ENCODE peak calls at places on chromosomes 3 and 15, in four cellular contexts. T is mesothelial cell of epicardium, U is neural crest cell, S is ascending aorta. O is an unnamed sample.

GRCh38 chr3:50268703-50269451 is at the start of gene SEMA3B:
- DNase-seq in S (peak; percentile 56), U (no peak), T (no peak), O (peak; percentile 64)

GRCh38 chr3:27312044-27312668 is 57.0 kb downstream of the NEK10 start:
- DNase-seq in U (no peak), S (no peak), T (no peak), O (peak; percentile 81)

GRCh38 chr15:36407647-36408046 is 171.8 kb upstream of the CDIN1 start:
- DNase-seq in S (no peak), T (no peak), U (no peak), O (peak; percentile 81)

GRCh38 chr15:86743283-86743903 is 663.7 kb downstream of the AGBL1 start:
- DNase-seq in T (peak; percentile 67), U (peak; percentile 41), S (no peak), O (no peak)

GRCh38 chr15:101014921-101015841 is 96.0 kb downstream of the LRRK1 start:
- DNase-seq in S (no peak), U (peak; percentile 79), T (peak; percentile 85), O (peak; percentile 51)

GRCh38 chr3:4409415-4409814 is 57.7 kb downstream of the SUMF1 start:
- DNase-seq in S (no peak), U (no peak), T (no peak), O (no peak)

GRCh38 chr3:55282994-55283393 is 204.1 kb downstream of the WNT5A start:
- DNase-seq in U (peak; percentile 6), T (no peak), S (no peak), O (no peak)

GRCh38 chr3:195909645-195910498 is 1.5 kb upstream of the TNK2 start:
- DNase-seq in S (no peak), U (peak; percentile 60), T (peak; percentile 88), O (no peak)

GRCh38 chr3:144989756-144990155 is 1018.1 kb downstream of the DIPK2A start:
- DNase-seq in U (no peak), S (no peak), T (no peak), O (no peak)

GRCh38 chr3:99925584-99925983 is 107.9 kb downstream of the CMSS1 start:
- DNase-seq in T (no peak), U (no peak), S (no peak), O (peak; percentile 80)

DNA sequence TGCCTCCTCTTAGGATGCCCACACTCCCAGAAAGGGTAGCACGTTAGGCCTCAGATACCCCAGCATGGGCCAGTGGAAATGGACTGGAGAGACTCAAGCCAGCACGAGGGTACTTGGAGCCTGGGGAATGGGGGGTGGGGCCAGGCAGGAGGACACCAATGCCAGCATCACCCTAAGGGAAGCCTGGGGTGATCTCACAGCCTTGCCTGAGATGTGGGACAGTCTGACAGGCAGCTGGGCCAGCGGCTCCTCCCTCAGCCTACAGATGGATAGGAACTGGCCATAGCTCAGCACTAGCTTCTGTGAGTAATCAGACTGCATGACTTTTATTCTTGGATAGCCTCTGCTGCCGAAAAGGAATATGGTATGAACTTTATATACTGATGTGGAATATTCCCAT is 59.6 kb upstream of the MRPS22 start:
- DNase-seq in T (no peak), U (no peak), S (no peak), O (peak; percentile 87)
- TF ChIP-seq CTCF in T (no peak), U (no peak), S (no peak), O (no peak)

DNA sequence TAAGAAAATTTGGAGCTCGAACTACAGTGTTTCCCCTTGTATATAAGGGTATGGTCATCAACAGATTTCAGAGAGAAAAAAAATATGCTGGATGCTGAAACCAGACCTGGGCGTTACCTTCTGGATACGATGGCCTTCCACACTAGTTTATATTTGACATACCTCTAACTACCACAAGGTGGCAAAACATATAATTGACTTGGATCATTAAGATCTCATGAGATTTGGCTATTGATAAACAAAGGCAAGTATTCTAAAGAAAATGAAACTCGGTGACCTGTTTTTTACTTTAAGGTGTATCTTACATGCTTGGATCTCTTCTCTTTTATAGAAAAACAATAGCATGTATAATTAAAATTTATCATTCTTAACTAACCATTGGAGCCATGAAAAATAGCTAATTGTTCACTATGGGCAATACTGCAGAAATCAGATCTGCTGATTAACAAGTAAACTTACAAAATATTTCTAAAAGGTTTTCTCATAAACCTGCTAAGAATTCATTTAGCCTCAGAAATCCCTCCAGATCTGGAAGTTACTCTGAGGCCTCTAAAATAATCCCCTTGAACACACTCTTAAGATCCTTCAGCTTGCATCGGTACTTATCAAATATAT is 300.6 kb upstream of the KCNH8 start:
- DNase-seq in T (no peak), S (no peak), U (no peak), O (no peak)
- TF ChIP-seq CTCF in T (peak; percentile 55), S (peak; percentile 11), U (peak; percentile 64), O (peak; percentile 27)

GRCh38 chr3:89280822-89281365 is 173.5 kb downstream of the EPHA3 start:
- DNase-seq in T (no peak), U (no peak), S (no peak), O (no peak)

GRCh38 chr3:89276116-89276515 is 168.7 kb downstream of the EPHA3 start:
- DNase-seq in S (no peak), U (no peak), T (no peak), O (no peak)

GRCh38 chr3:89278305-89278704 is 170.9 kb downstream of the EPHA3 start:
- DNase-seq in U (no peak), T (no peak), S (no peak), O (no peak)
- TF ChIP-seq CTCF in U (no peak), T (no peak), S (no peak), O (no peak)

GRCh38 chr3:113276581-113277080 is 65.3 kb downstream of the BOC start:
- DNase-seq in T (no peak), S (no peak), U (no peak), O (no peak)

GRCh38 chr3:113278599-113278955 is 67.2 kb downstream of the BOC start:
- DNase-seq in S (no peak), T (no peak), U (no peak), O (no peak)

GRCh38 chr3:113277414-113277813 is 66.1 kb downstream of the BOC start:
- DNase-seq in S (no peak), T (no peak), U (no peak), O (no peak)

GRCh38 chr3:113279686-113280085 is 68.3 kb downstream of the BOC start:
- DNase-seq in U (no peak), S (no peak), T (no peak), O (no peak)

GRCh38 chr3:113277886-113278598 is 66.7 kb downstream of the BOC start:
- DNase-seq in U (no peak), T (no peak), S (no peak), O (no peak)
- TF ChIP-seq CTCF in U (no peak), T (no peak), S (no peak), O (peak; percentile 49)

DNA sequence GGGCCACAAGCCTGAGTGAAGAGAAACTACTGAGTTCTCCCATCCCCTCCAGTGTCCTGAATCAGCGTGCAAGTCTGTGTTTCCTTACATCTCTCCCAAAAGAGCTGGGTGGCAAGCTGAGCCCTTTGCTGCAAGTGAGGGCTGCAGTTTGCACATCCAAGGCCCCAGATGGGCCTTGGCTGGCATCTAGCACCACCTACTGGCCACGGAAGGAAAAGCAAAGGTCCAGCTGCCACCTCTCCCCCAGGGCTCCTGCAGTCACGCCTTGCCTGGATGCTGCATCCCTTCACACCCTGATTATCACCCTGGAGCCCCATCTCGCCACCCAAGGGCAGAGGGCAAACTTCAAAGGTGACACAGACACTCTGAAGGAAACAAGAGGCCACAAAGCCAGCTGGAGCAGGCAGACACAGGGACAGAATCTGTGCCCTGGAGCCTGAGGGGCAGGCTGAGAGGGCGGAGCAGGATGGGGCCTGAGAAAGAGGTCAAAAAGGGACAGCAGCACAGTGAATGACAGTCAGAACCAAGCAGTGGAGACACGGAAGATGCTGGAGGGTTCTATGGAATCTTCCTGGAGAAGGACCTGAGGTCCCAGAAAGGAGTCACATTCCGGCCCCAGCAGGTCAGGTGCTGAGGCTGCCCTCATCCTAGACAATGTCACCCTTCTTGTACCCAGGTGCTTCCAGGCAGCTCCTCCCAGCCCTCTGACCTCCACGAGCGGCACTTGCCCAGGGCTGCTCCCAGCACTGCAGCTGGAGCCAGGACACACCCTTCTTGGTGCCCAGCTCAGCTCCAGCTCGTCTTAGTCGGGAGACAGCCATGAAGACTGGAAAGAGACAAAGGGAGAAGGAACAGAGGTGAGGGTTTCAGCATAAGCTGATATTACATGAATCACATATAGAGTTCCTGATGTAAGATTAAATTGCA is 18.3 kb upstream of the NTRK3 start:
- DNase-seq in T (peak; percentile 83), U (peak; percentile 82), S (no peak), O (peak; percentile 45)
- TF ChIP-seq CTCF in T (peak; percentile 81), U (peak; percentile 88), S (peak; percentile 93), O (peak; percentile 90)

DNA sequence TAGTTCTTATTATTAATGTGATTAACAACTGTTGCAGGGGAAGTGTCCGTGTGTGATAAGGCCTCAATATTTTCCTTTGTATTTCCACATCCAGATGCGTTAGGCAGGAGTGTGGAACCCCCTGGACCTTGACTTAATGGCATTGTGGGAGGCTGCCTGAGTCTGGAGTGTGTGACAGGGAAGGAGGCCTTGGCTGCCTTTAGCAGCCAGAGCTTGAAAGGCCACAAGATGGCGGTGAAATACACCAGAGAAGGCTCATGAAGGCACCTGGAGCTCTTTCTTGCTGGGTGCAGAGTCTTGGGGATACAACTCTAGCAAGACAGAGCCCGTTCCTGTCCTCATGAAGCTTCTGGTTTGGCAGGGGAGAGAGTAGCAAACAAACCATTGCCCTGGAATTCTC is 36.9 kb downstream of the POLR2M start:
- DNase-seq in T (no peak), U (no peak), S (no peak), O (no peak)
- TF ChIP-seq CTCF in T (no peak), U (no peak), S (no peak), O (peak; percentile 49)